ENCODE peak calls at places on chromosomes 13 and 19, in seven cellular contexts. Z, D, H, M, P, Y and C are unnamed samples.

GRCh38 chr19:23758187-23759074 is at the start of gene ZNF681:
- DNase-seq in Z (peak), H (peak), Y (peak), M (peak), P (peak), D (peak), C (peak)

GRCh38 chr13:107721436-107721835 is 493.9 kb downstream of the LIG4 start:
- DNase-seq in D (no peak), P (no peak), Y (no peak), Z (no peak), H (no peak), M (no peak), C (no peak)

GRCh38 chr19:45253396-45254027 is 2.4 kb downstream of the MARK4 start:
- DNase-seq in Z (no peak), H (no peak), P (no peak), M (no peak), D (no peak), Y (no peak), C (no peak)

GRCh38 chr19:29665215-29665825 is at the start of gene PLEKHF1:
- DNase-seq in Z (peak), H (peak), M (peak), Y (peak), P (peak), D (peak), C (peak)

GRCh38 chr13:113061271-113061625 is 44.3 kb upstream of the F7 start:
- DNase-seq in D (no peak), Z (no peak), Y (peak), M (no peak), P (no peak), H (no peak), C (no peak)

GRCh38 chr13:27273658-27274425 is 3.2 kb downstream of the RASL11A start:
- DNase-seq in M (no peak), Y (no peak), Z (no peak), H (no peak), D (no peak), P (no peak), C (no peak)

GRCh38 chr19:19674315-19674714 is 5.7 kb downstream of the ZNF101 start:
- DNase-seq in D (no peak), Z (no peak), M (no peak), H (no peak), P (no peak), Y (no peak), C (no peak)

GRCh38 chr13:49711218-49711863 is 20.1 kb upstream of the EBPL start:
- DNase-seq in P (no peak), D (no peak), H (no peak), Y (no peak), M (no peak), Z (no peak), C (no peak)

GRCh38 chr13:39052944-39053343 is 14.7 kb downstream of the NHLRC3 start:
- DNase-seq in Z (no peak), M (no peak), P (no peak), D (no peak), H (no peak), Y (no peak), C (no peak)

GRCh38 chr13:34634443-34634842 is 307.6 kb upstream of the NBEA start:
- DNase-seq in H (no peak), D (no peak), Z (no peak), P (no peak), Y (no peak), M (no peak), C (no peak)

GRCh38 chr13:114015608-114016295 is 41.9 kb upstream of the C13orf46 start:
- DNase-seq in M (peak), P (no peak), Z (peak), H (no peak), D (peak), Y (no peak), C (no peak)

GRCh38 chr19:5445071-5445470 is 10.1 kb upstream of the ZNRF4 start:
- DNase-seq in Z (no peak), Y (no peak), P (no peak), H (no peak), M (no peak), D (no peak), C (no peak)

GRCh38 chr19:55152017-55152416 is 3.0 kb upstream of the TNNT1 start:
- DNase-seq in P (no peak), D (no peak), H (no peak), Y (no peak), M (no peak), Z (no peak), C (no peak)

GRCh38 chr13:36101157-36101556 is 30.0 kb downstream of the DCLK1 start:
- DNase-seq in D (no peak), Y (no peak), H (no peak), Z (no peak), P (no peak), M (no peak), C (no peak)

GRCh38 chr13:51465124-51465523 is 12.3 kb upstream of the INTS6 start:
- DNase-seq in P (no peak), Y (no peak), H (no peak), Z (no peak), D (no peak), M (no peak), C (no peak)

GRCh38 chr19:38251564-38252051 is 4.6 kb downstream of the PPP1R14A start:
- DNase-seq in Z (no peak), D (peak), M (no peak), H (no peak), P (no peak), Y (no peak), C (no peak)

GRCh38 chr19:29724102-29724641 is 9.1 kb upstream of the C19orf12 start:
- DNase-seq in M (no peak), D (no peak), H (no peak), Y (no peak), P (no peak), Z (no peak), C (no peak)

GRCh38 chr13:85665286-85665685 is 133.9 kb downstream of the SLITRK6 start:
- DNase-seq in Z (peak), H (no peak), P (no peak), Y (no peak), M (no peak), D (no peak), C (no peak)

GRCh38 chr13:24985102-24985501 is 110.8 kb upstream of the PABPC3 start:
- DNase-seq in H (no peak), D (no peak), P (no peak), Y (no peak), M (no peak), Z (no peak), C (no peak)

GRCh38 chr19:55647732-55648656 is at the start of gene CCDC106:
- DNase-seq in Z (no peak), D (peak), H (peak), Y (peak), M (peak), P (no peak), C (no peak)

GRCh38 chr13:47945738-47946137 is 55.3 kb downstream of the SUCLA2 start:
- DNase-seq in Y (no peak), P (no peak), H (no peak), Z (no peak), M (no peak), D (no peak), C (no peak)

GRCh38 chr13:108597943-108598342 is 31.5 kb upstream of the MYO16 start:
- DNase-seq in P (no peak), D (no peak), Y (no peak), M (no peak), H (no peak), Z (no peak), C (no peak)

GRCh38 chr13:109885235-109885634 is 98.9 kb upstream of the IRS2 start:
- DNase-seq in H (no peak), P (no peak), Z (no peak), Y (no peak), M (no peak), D (no peak), C (no peak)

GRCh38 chr13:105627270-105627669 is 908.2 kb downstream of the EFNB2 start:
- DNase-seq in P (no peak), M (no peak), Y (no peak), H (no peak), D (no peak), Z (no peak), C (no peak)

GRCh38 chr19:33257828-33258227 is 32.2 kb upstream of the SLC7A10 start:
- DNase-seq in Y (no peak), Z (no peak), P (no peak), H (no peak), D (no peak), M (no peak), C (no peak)

GRCh38 chr19:50159078-50159477 is 4.0 kb downstream of the IZUMO2 start:
- DNase-seq in Z (no peak), H (no peak), M (no peak), P (no peak), D (no peak), Y (no peak), C (no peak)

GRCh38 chr19:50154529-50154928 is 8.6 kb downstream of the IZUMO2 start:
- DNase-seq in D (no peak), P (no peak), H (no peak), Y (no peak), Z (no peak), M (no peak), C (no peak)

GRCh38 chr19:50152578-50152977 is 10.5 kb downstream of the IZUMO2 start:
- DNase-seq in D (no peak), H (no peak), P (no peak), Z (no peak), Y (no peak), M (no peak), C (no peak)

GRCh38 chr19:50158577-50158976 is 4.5 kb downstream of the IZUMO2 start:
- DNase-seq in Y (no peak), Z (no peak), D (no peak), P (no peak), H (no peak), M (no peak), C (no peak)

GRCh38 chr19:50155520-50156109 is 7.5 kb downstream of the IZUMO2 start:
- DNase-seq in P (no peak), H (no peak), M (no peak), Y (no peak), Z (no peak), D (no peak), C (no peak)
- TF ChIP-seq CTCF in P (no peak), H (no peak), M (no peak), Y (no peak), Z (peak), D (no peak), C (no peak)

GRCh38 chr19:42635233-42635539 is 40.5 kb upstream of the CEACAM8 start:
- DNase-seq in H (no peak), Z (no peak), P (no peak), M (no peak), Y (no peak), D (no peak), C (no peak)

GRCh38 chr19:42629191-42629590 is 34.5 kb upstream of the CEACAM8 start:
- DNase-seq in D (no peak), Z (no peak), P (no peak), M (no peak), H (no peak), Y (no peak), C (no peak)

DNA sequence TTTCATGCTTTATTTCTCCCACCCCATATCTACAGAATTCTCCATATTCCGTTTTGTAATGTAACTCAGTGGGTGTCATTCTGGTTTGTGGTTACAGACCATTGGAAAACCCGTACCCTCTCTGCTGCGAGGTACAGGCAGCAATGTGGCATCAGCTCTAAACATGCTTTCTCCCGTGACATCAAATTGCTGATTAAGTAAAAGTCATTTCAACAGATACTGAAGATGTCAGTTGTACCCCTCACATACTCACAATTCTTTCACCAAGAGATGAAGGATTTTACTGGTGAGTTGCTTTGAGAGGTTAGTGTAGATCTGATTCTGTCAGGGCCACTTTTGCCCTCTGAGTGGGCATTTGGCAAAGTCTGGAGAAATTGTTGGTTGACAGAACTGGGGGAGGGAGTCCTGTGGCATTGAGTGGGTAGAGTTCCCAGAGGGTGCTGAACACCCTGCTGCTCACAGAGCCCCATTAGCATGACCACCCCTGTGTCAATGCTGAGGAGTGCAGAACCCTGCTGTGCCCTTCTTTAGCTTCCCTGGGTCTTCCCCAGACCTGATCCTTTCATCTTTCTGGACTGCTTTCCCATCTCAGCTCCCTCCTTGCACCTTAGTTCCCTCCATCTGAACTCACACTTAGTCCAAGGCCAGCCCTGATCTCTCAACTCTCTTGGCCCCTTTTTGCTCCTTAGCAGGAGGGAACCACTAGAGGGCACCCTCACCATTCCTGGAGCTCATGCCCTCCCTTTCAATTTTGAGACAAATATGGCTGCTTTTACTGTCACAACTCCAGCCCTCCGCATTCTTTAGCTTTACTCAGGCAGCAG is 39.9 kb upstream of the CEACAM8 start:
- DNase-seq in M (no peak), P (no peak), D (no peak), H (peak), Z (peak), Y (no peak), C (no peak)
- TF ChIP-seq CTCF in M (peak), P (peak), D (peak), H (peak), Z (peak), Y (no peak), C (no peak)

DNA sequence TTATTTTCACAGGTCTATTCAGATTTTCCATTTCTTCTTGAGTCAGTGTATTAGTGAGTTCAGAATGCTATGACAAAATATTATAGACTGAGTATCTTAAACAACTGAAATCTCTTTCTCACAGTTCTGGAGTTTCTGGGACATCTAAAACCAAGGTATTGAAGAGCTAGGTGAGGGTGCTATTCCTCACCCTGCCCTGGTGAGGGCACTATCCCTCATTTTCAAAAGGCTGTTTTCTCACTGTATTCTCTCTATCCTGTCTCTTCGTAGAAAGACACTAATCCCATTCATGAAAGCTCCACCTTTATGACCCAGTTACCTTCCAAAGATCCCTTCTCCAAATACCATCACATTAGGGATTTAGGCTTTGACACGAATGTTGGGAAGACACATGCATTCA is 1617.1 kb downstream of the PCDH9 start:
- DNase-seq in P (no peak), Z (no peak), M (no peak), D (no peak), H (no peak), Y (no peak), C (no peak)
- TF ChIP-seq CTCF in P (no peak), Z (peak), M (no peak), D (no peak), H (peak), Y (no peak), C (no peak)

GRCh38 chr19:543912-544608 is at the start of gene GZMM:
- DNase-seq in Y (no peak), Z (no peak), M (peak), H (no peak), D (no peak), P (no peak), C (no peak)

GRCh38 chr19:542173-542866 is 1.5 kb upstream of the GZMM start:
- DNase-seq in Y (no peak), M (no peak), P (no peak), H (no peak), D (no peak), Z (no peak), C (no peak)

GRCh38 chr19:548841-549830 is 5.3 kb downstream of the GZMM start:
- DNase-seq in Z (no peak), D (no peak), P (no peak), M (peak), Y (no peak), H (no peak), C (no peak)

GRCh38 chr19:547117-547516 is 3.3 kb downstream of the GZMM start:
- DNase-seq in Y (no peak), H (no peak), D (no peak), M (no peak), Z (no peak), P (no peak), C (no peak)

DNA sequence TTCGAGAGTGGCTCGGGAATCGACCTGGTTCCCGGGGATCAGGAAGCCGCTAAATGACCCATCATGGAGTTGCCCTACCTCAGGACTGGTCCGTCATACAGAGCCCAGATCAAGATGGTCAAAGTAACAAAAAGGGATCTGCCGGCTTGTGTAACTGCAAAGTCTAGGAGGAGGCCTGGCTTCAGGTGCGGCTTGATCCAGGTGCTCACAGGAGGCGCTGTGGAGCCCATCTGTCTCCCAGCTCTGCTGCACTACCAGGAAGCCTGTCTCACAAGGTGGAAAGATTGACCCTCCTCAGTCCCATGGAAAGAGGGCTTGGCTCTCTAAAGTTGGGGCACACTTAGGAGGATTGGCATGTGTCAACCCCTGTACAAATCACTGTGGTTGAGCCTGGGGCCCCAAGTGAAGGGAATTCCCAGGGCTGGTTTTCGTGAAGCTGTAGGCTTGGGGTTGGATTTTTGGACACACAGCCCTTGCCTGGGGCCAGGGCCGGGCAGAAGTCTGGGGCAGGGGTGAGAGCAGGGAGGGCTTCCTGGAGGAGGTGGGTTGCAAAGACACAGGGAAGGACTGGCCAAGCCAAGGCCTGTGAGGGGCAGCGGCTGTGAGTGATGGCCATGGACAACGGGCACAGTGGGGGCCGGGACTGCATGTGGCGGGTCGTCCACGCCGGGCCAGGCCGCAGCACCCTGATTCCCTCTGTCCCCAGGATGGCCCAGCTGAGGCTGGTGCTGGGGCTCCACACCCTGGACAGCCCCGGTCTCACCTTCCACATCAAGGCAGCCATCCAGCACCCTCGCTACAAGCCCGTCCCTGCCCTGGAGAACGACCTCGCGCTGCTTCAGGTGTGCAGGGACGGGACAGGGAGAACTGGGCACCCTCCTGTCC is 4.2 kb downstream of the GZMM start:
- DNase-seq in Z (no peak), D (no peak), P (no peak), Y (no peak), H (no peak), M (peak), C (no peak)
- TF ChIP-seq CTCF in Z (no peak), D (no peak), P (no peak), Y (no peak), H (no peak), M (no peak), C (no peak)

GRCh38 chr19:12938054-12938535 is 314 bp upstream of the CALR start:
- DNase-seq in D (peak), M (peak), H (peak), P (peak), Z (peak), Y (peak), C (peak)

GRCh38 chr19:12939908-12940533 is 1.6 kb downstream of the CALR start:
- DNase-seq in H (no peak), P (no peak), D (no peak), M (no peak), Y (no peak), Z (no peak), C (no peak)

GRCh38 chr19:12937243-12938053 is 961 bp upstream of the CALR start:
- DNase-seq in Y (peak), H (no peak), Z (no peak), P (no peak), D (no peak), M (no peak), C (no peak)

GRCh38 chr19:12939292-12939606 is 840 bp downstream of the CALR start:
- DNase-seq in Y (peak), Z (no peak), M (peak), H (no peak), D (no peak), P (no peak), C (no peak)

GRCh38 chr19:12938536-12939291 is at the start of gene CALR:
- DNase-seq in Z (no peak), P (no peak), D (no peak), Y (no peak), M (no peak), H (no peak), C (no peak)
- TF ChIP-seq CTCF in Z (peak), P (peak), D (peak), Y (no peak), M (no peak), H (peak), C (no peak)

DNA sequence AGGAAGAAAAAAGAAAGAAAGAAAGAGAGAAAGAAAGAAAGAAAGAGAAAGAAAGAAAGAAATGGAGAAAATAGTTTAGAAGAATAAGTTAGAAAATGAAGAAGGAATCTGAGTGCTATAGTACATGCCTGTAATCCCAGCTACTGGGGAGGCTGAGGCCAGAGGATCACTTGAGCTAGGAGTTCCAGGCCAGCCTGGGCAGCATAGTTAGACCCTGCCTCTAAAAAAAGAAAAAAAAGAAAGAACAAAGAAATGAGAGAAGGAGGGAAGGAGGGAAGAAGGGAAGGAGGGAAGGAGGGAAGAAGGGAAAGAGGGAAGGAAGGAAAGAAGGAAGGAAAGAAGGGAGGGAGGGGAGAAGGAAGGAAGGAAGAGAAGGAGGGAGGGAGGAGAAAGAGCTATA is 1339.8 kb downstream of the OLFM4 start:
- DNase-seq in H (no peak), Y (no peak), D (no peak), P (no peak), M (no peak), Z (no peak), C (no peak)
- TF ChIP-seq CTCF in H (no peak), Y (no peak), D (no peak), P (no peak), M (no peak), Z (no peak), C (no peak)

GRCh38 chr19:13959962-13960862 is 7.9 kb downstream of the DCAF15 start:
- DNase-seq in Y (no peak), D (no peak), Z (no peak), M (no peak), P (no peak), H (no peak), C (no peak)

GRCh38 chr19:13959141-13959961 is 7.0 kb downstream of the DCAF15 start:
- DNase-seq in D (no peak), P (no peak), H (no peak), M (no peak), Y (no peak), Z (no peak), C (no peak)

GRCh38 chr19:13962738-13963602 is 10.7 kb downstream of the DCAF15 start:
- DNase-seq in Y (peak), P (no peak), Z (no peak), H (no peak), M (no peak), D (no peak), C (no peak)

GRCh38 chr19:13961826-13962737 is 9.8 kb downstream of the DCAF15 start:
- DNase-seq in M (no peak), Z (no peak), Y (no peak), P (no peak), D (no peak), H (no peak), C (no peak)

GRCh38 chr19:13960863-13961784 is 8.8 kb downstream of the DCAF15 start:
- DNase-seq in P (no peak), D (no peak), H (no peak), M (no peak), Y (no peak), Z (no peak), C (no peak)
- TF ChIP-seq CTCF in P (no peak), D (no peak), H (no peak), M (no peak), Y (no peak), Z (no peak), C (no peak)

GRCh38 chr19:48110350-48110966 is at the start of gene PLA2G4C:
- DNase-seq in M (peak), Z (peak), P (peak), H (peak), Y (peak), D (peak), C (peak)
- TF ChIP-seq CTCF in M (no peak), Z (no peak), P (no peak), H (no peak), Y (no peak), D (no peak), C (no peak)